ENCODE peak calls at places on chromosome 2, in six cellular contexts. L, I, M, B, O and U are unnamed samples.

GRCh38 chr2:134466141-134466540 is 212.3 kb downstream of the MGAT5 start:
- DNase-seq in B (peak), I (no peak), M (peak), L (no peak), O (no peak), U (peak)

GRCh38 chr2:146982393-146982846 is 862.4 kb upstream of the ACVR2A start:
- DNase-seq in B (no peak), M (no peak), L (peak), I (no peak), O (no peak), U (no peak)

GRCh38 chr2:167651406-167652151 is 595.8 kb downstream of the STK39 start:
- DNase-seq in I (no peak), L (no peak), M (no peak), O (no peak), B (no peak), U (no peak)

GRCh38 chr2:9694661-9695060 is 63.9 kb upstream of the YWHAQ start:
- DNase-seq in O (no peak), L (no peak), I (no peak), M (no peak), B (no peak), U (no peak)

GRCh38 chr2:23350026-23350791 is 34.8 kb upstream of the KLHL29 start:
- DNase-seq in L (no peak), M (no peak), O (no peak), B (no peak), I (peak), U (no peak)

GRCh38 chr2:220043155-220043992 is 415.9 kb downstream of the SLC4A3 start:
- DNase-seq in I (no peak), L (no peak), B (no peak), M (no peak), O (no peak), U (no peak)

GRCh38 chr2:81304154-81304830 is 999.7 kb upstream of the LRRTM1 start:
- DNase-seq in I (no peak), B (no peak), L (no peak), O (no peak), M (peak), U (no peak)

GRCh38 chr2:174022431-174022830 is 57.3 kb upstream of the SP3 start:
- DNase-seq in I (no peak), L (no peak), B (no peak), M (no peak), O (no peak), U (no peak)

GRCh38 chr2:8376603-8377423 is 305.0 kb upstream of the ID2 start:
- DNase-seq in O (no peak), L (no peak), I (no peak), M (no peak), B (no peak), U (no peak)

GRCh38 chr2:181368036-181368435 is 89.2 kb upstream of the ITGA4 start:
- DNase-seq in B (no peak), M (no peak), L (no peak), I (no peak), O (no peak), U (no peak)

GRCh38 chr2:15334650-15335326 is 226.3 kb downstream of the NBAS start:
- DNase-seq in M (no peak), B (peak), I (no peak), O (no peak), L (no peak), U (no peak)

GRCh38 chr2:219747637-219748036 is 120.2 kb downstream of the SLC4A3 start:
- DNase-seq in O (no peak), B (no peak), L (no peak), I (no peak), M (no peak), U (no peak)

GRCh38 chr2:237184923-237185580 is 99.4 kb downstream of the COPS8 start:
- DNase-seq in L (no peak), O (no peak), I (no peak), B (no peak), M (no peak), U (no peak)

GRCh38 chr2:56448999-56449431 is 265.2 kb downstream of the CCDC85A start:
- DNase-seq in M (no peak), B (no peak), L (no peak), O (peak), I (no peak), U (no peak)

GRCh38 chr2:191818725-191819333 is 28.1 kb downstream of the CAVIN2 start:
- DNase-seq in O (no peak), L (no peak), I (no peak), M (no peak), B (no peak), U (no peak)

GRCh38 chr2:135997380-135997779 is 12.0 kb upstream of the DARS1 start:
- DNase-seq in I (no peak), M (peak), L (peak), O (no peak), B (no peak), U (peak)

GRCh38 chr2:169119117-169119770 is 49.9 kb downstream of the DHRS9 start:
- DNase-seq in I (no peak), O (no peak), M (no peak), B (no peak), L (no peak), U (no peak)

GRCh38 chr2:11234309-11234708 is 79.0 kb downstream of the SLC66A3 start:
- DNase-seq in B (peak), I (no peak), O (no peak), L (no peak), M (no peak), U (no peak)

GRCh38 chr2:187500585-187501359 is 52.7 kb upstream of the CALCRL start:
- DNase-seq in O (no peak), I (no peak), L (no peak), M (no peak), B (peak), U (no peak)

GRCh38 chr2:16861154-16861929 is 195.7 kb upstream of the CYRIA start:
- DNase-seq in L (no peak), B (no peak), M (no peak), O (no peak), I (no peak), U (no peak)

GRCh38 chr2:16643099-16643498 is 22.5 kb downstream of the CYRIA start:
- DNase-seq in M (no peak), B (no peak), O (no peak), L (no peak), I (peak), U (no peak)

GRCh38 chr2:157325786-157326185 is at the start of gene ERMN:
- DNase-seq in B (no peak), O (no peak), M (no peak), I (no peak), L (no peak), U (no peak)

GRCh38 chr2:23824777-23825212 is 102.1 kb downstream of the ATAD2B start:
- DNase-seq in B (peak), M (no peak), L (no peak), O (no peak), I (peak), U (peak)

GRCh38 chr2:68562934-68563333 is 80.4 kb upstream of the PROKR1 start:
- DNase-seq in I (no peak), B (no peak), O (no peak), M (no peak), L (no peak), U (no peak)

GRCh38 chr2:20781656-20782265 is 41.1 kb downstream of the LDAH start:
- DNase-seq in L (no peak), I (no peak), M (peak), B (no peak), O (no peak), U (peak)

GRCh38 chr2:231764124-231764523 is 17.0 kb downstream of the PDE6D start:
- DNase-seq in L (no peak), I (no peak), M (no peak), B (no peak), O (no peak), U (no peak)

GRCh38 chr2:182638652-182639051 is 77.4 kb upstream of the DNAJC10 start:
- DNase-seq in I (no peak), O (no peak), L (no peak), M (no peak), B (no peak), U (no peak)

GRCh38 chr2:148718039-148718438 is 73.5 kb downstream of the EPC2 start:
- DNase-seq in I (no peak), M (no peak), B (no peak), L (no peak), O (no peak), U (no peak)